ENCODE peak calls at places on chromosomes 4 and X, in eight cellular contexts. G is sigmoid colon, P is A673, J is prostate gland, B is suprapubic skin, K is gastrocnemius medialis, A is uterus, I is AG04450. Y is an unnamed sample. For H3K27me3, the result is how much of the 10 kb centered on the place peaks cover.

GRCh38 chr4:5776510-5776909 is 65.5 kb downstream of the EVC start:
- DNase-seq in I (no peak), B (no peak), P (no peak), J (no peak), K (no peak), G (no peak), A (no peak), Y (no peak)

GRCh38 chr4:168183717-168184571 is 91.6 kb downstream of the ANXA10 start:
- DNase-seq in P (peak), I (no peak), B (no peak), J (no peak), A (no peak), G (no peak), K (no peak), Y (no peak)

GRCh38 chrX:101347859-101348451 is 587 bp downstream of the TIMM8A start:
- DNase-seq in G (no peak), P (no peak), A (peak), I (no peak), B (no peak), J (peak), K (no peak), Y (peak)

GRCh38 chr4:52914051-52914605 is 52.0 kb downstream of the RASL11B start:
- DNase-seq in B (no peak), A (no peak), G (no peak), K (no peak), I (no peak), J (no peak), P (no peak), Y (no peak)

GRCh38 chr4:89939994-89940393 is 45.3 kb downstream of the MMRN1 start:
- DNase-seq in J (peak), B (no peak), I (no peak), K (no peak), G (no peak), P (no peak), A (no peak), Y (no peak)

GRCh38 chr4:100306018-100306417 is 115.8 kb upstream of the DDIT4L start:
- DNase-seq in K (no peak), J (no peak), A (no peak), G (no peak), B (no peak), I (no peak), P (peak), Y (peak)

GRCh38 chr4:90209922-90210321 is 82.7 kb downstream of the CCSER1 start:
- DNase-seq in P (no peak), A (no peak), G (no peak), I (no peak), K (no peak), B (no peak), J (no peak), Y (no peak)

GRCh38 chrX:150486011-150486410 is 82.4 kb upstream of the MTM1 start:
- DNase-seq in P (peak), K (peak), J (peak), B (no peak), G (peak), I (peak), A (no peak), Y (no peak)

GRCh38 chr4:16897991-16898827 is at the start of gene LDB2:
- DNase-seq in P (peak), J (no peak), B (peak), K (peak), A (peak), I (peak), G (peak), Y (no peak)

GRCh38 chr4:52107745-52108144 is 56.6 kb downstream of the SPATA18 start:
- DNase-seq in A (no peak), B (no peak), G (no peak), P (peak), K (no peak), I (no peak), J (no peak), Y (no peak)

GRCh38 chrX:13761606-13762005 is 27.1 kb downstream of the OFD1 start:
- DNase-seq in K (no peak), B (no peak), A (no peak), P (no peak), I (no peak), J (no peak), G (no peak), Y (no peak)

GRCh38 chrX:38278682-38279081 is 48.6 kb downstream of the RPGR start:
- DNase-seq in P (no peak), A (no peak), J (peak), I (no peak), B (no peak), K (no peak), G (no peak), Y (no peak)

GRCh38 chr4:102868782-102869568 is at the start of gene CISD2:
- DNase-seq in K (peak), G (peak), J (peak), B (peak), A (peak), I (peak), P (peak), Y (peak)

GRCh38 chr4:1337376-1337831 is 9.6 kb upstream of the UVSSA start:
- DNase-seq in J (no peak), G (no peak), B (no peak), P (no peak), K (no peak), A (no peak), I (no peak), Y (peak)

GRCh38 chr4:22417408-22417807 is 98.5 kb downstream of the ADGRA3 start:
- DNase-seq in B (no peak), P (no peak), I (no peak), K (no peak), G (no peak), A (no peak), J (no peak), Y (no peak)

GRCh38 chrX:68874076-68874475 is 45.3 kb downstream of the EFNB1 start:
- DNase-seq in A (no peak), G (no peak), J (no peak), I (no peak), P (no peak), B (no peak), K (no peak), Y (no peak)

GRCh38 chr4:142614621-142615323 is 231.3 kb downstream of the INPP4B start:
- DNase-seq in I (no peak), P (no peak), A (no peak), K (no peak), G (no peak), J (no peak), B (no peak), Y (peak)

GRCh38 chrX:40182615-40183014 is 84.9 kb upstream of the BCOR start:
- DNase-seq in A (no peak), P (no peak), G (no peak), B (no peak), I (no peak), J (no peak), K (no peak), Y (no peak)

GRCh38 chr4:98747659-98748091 is 89.3 kb upstream of the TSPAN5 start:
- DNase-seq in I (no peak), P (peak), K (no peak), J (peak), G (no peak), A (no peak), B (no peak), Y (no peak)

GRCh38 chr4:70515342-70516245 is 2.8 kb upstream of the AMTN start:
- DNase-seq in K (no peak), G (no peak), P (no peak), B (no peak), I (no peak), A (no peak), J (no peak), Y (peak)

GRCh38 chr4:86582453-86582852 is 11.7 kb upstream of the PTPN13 start:
- DNase-seq in P (peak), G (no peak), I (no peak), B (no peak), J (no peak), A (no peak), K (no peak), Y (no peak)

GRCh38 chrX:151975228-151975593 is 735 bp upstream of the GABRE start:
- DNase-seq in J (no peak), B (no peak), I (no peak), G (no peak), K (no peak), P (no peak), A (no peak), Y (no peak)

GRCh38 chr4:93813092-93813491 is 15.5 kb upstream of the ATOH1 start:
- DNase-seq in B (no peak), A (no peak), K (no peak), P (no peak), I (no peak), G (no peak), J (no peak), Y (no peak)

GRCh38 chr4:118059397-118059796 is 25.1 kb downstream of the NDST3 start:
- DNase-seq in K (no peak), P (no peak), B (no peak), A (no peak), I (no peak), J (no peak), G (no peak), Y (no peak)

GRCh38 chr4:67545996-67546356 is 673 bp upstream of the CENPC start:
- DNase-seq in B (no peak), P (no peak), G (no peak), K (no peak), I (no peak), A (no peak), J (no peak), Y (no peak)

GRCh38 chrX:12567857-12568256 is 223.4 kb upstream of the PRPS2 start:
- DNase-seq in G (no peak), K (no peak), P (peak), J (no peak), I (no peak), B (no peak), A (no peak), Y (no peak)

GRCh38 chrX:7444967-7445366 is 297.0 kb upstream of the PUDP start:
- DNase-seq in A (no peak), I (no peak), B (no peak), G (no peak), K (no peak), J (no peak), P (no peak), Y (peak)

GRCh38 chr4:94722748-94723147 is 35.0 kb upstream of the BMPR1B start:
- DNase-seq in J (no peak), I (no peak), A (no peak), G (no peak), K (no peak), B (no peak), P (no peak), Y (no peak)

GRCh38 chr4:154314248-154314647 is 177.4 kb downstream of the DCHS2 start:
- DNase-seq in A (no peak), I (no peak), J (no peak), K (no peak), B (no peak), G (no peak), P (peak), Y (no peak)

GRCh38 chrX:76922100-76922499 is 494.6 kb downstream of the MAGEE1 start:
- DNase-seq in J (no peak), I (no peak), P (no peak), G (no peak), K (no peak), B (no peak), A (no peak), Y (no peak)

GRCh38 chrX:116873678-116874077 is 410.9 kb upstream of the CT83 start:
- DNase-seq in I (no peak), B (no peak), K (no peak), G (no peak), J (no peak), A (no peak), P (no peak), Y (peak)

GRCh38 chrX:65644621-65645287 is 22.7 kb upstream of the MSN start:
- DNase-seq in I (peak), P (peak), J (peak), G (peak), B (peak), K (peak), A (peak), Y (peak)

GRCh38 chr4:171042989-171043524 is 770.1 kb upstream of the GALNTL6 start:
- DNase-seq in G (peak), P (no peak), J (no peak), A (no peak), I (no peak), B (no peak), K (no peak), Y (no peak)

GRCh38 chr4:83075696-83076095 is 38.8 kb downstream of the PLAC8 start:
- DNase-seq in I (peak), P (peak), A (no peak), G (no peak), B (no peak), J (no peak), K (no peak), Y (peak)

GRCh38 chrX:110734894-110735541 is 60.6 kb downstream of the CHRDL1 start:
- DNase-seq in A (no peak), J (no peak), I (no peak), B (no peak), G (no peak), K (no peak), P (no peak), Y (peak)

GRCh38 chr4:118918388-118918787 is 29.7 kb downstream of the SYNPO2 start:
- DNase-seq in K (no peak), G (no peak), P (peak), A (no peak), J (no peak), I (peak), B (no peak), Y (peak)

GRCh38 chr4:177109769-177110168 is 199.9 kb upstream of the NEIL3 start:
- DNase-seq in K (no peak), P (no peak), A (no peak), B (no peak), G (no peak), J (no peak), I (no peak), Y (no peak)

GRCh38 chr4:177105526-177105925 is 204.1 kb upstream of the NEIL3 start:
- DNase-seq in K (no peak), J (no peak), B (no peak), P (no peak), A (no peak), I (no peak), G (no peak), Y (no peak)

GRCh38 chr4:177107288-177107901 is 202.3 kb upstream of the NEIL3 start:
- DNase-seq in P (no peak), B (no peak), I (no peak), A (no peak), J (no peak), K (no peak), G (no peak), Y (peak)

DNA sequence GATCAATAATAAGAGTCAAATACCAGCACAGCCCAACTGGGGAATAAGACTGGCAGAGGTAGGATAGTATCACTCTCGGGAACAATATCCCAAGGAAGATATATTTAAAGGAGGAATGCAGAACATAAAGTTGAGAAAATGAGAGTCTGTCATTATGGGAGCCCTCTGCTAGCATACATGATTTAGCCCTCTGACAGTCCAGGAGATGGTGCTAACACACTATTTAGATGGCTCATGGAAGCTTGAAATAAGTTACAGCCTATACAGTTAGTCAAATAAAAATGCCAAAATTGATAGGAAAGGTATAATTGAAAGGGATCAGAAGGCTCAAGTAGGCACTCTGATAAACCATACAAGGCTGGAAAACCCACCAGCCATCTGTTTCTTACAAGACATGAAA is 201.0 kb upstream of the NEIL3 start:
- DNase-seq in G (no peak), I (peak), K (no peak), A (no peak), J (no peak), B (no peak), P (no peak), Y (no peak)
- TF ChIP-seq CTCF in G (no peak), I (peak), K (no peak), A (no peak), J (no peak), B (no peak), P (no peak), Y (peak)

DNA sequence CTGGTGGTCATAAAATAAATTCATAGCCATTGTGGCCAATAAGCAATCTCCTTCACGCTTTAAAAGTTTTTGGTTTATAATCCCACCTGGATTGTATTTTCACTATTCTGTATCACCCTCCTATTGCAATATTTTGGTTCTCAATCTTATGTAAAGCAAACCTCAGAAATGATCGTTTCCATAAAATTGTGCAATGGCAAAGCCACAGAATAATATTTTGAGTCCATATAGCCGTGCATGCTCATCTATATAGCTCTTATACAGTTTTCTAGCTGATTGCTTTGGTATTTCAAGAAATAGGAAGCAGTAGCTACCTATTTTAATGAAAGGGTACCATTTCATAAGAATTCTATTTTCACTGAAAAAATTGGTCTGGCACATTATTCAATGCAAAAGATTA is 10.0 kb upstream of the HAND2 start:
- DNase-seq in P (no peak), I (no peak), J (no peak), B (no peak), K (no peak), G (no peak), A (no peak), Y (no peak)
- H3K27me3 ChIP-seq in P (under half), I (half or more), J (under half), B (half or more), K (half or more), G (under half), A (under half), Y (half or more)

GRCh38 chr4:80268936-80269335 is 2.5 kb downstream of the FGF5 start:
- DNase-seq in I (no peak), P (no peak), J (no peak), G (no peak), B (no peak), A (no peak), K (no peak), Y (no peak)
- H3K27ac ChIP-seq in I (no peak), P (no peak), J (no peak), G (peak), B (no peak), A (no peak), K (no peak), Y (no peak)

DNA sequence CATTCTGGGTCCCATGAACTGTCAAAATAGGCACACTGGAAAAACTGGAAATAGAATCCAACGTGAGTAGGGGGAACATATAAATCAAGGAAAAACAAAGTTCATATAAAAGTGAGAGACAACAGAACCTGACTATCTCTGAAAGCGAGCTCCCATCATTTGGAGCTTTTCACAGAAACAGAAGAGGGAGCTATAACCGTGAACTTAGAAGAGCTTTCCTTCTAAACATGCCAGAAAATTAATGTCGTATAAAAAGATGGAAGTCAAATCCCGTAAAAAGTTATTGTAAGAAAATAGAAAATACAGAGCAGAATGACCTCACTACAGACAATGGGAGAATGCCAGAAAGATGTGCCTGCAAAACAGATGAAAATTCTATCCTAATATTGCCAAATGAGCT is 23.9 kb upstream of the HSD17B10 start:
- DNase-seq in P (peak), K (no peak), B (no peak), J (no peak), A (no peak), I (no peak), G (no peak), Y (no peak)
- TF ChIP-seq CTCF in P (peak), K (no peak), B (no peak), J (no peak), A (no peak), I (peak), G (no peak), Y (peak)

GRCh38 chr4:13535708-13536361 is 8.5 kb downstream of the NKX3-2 start:
- DNase-seq in P (no peak), J (no peak), G (peak), A (no peak), B (no peak), I (no peak), K (no peak), Y (no peak)
- H3K27me3 ChIP-seq in P (under half), J (half or more), G (under half), A (under half), B (half or more), I (half or more), K (half or more), Y (half or more)

DNA sequence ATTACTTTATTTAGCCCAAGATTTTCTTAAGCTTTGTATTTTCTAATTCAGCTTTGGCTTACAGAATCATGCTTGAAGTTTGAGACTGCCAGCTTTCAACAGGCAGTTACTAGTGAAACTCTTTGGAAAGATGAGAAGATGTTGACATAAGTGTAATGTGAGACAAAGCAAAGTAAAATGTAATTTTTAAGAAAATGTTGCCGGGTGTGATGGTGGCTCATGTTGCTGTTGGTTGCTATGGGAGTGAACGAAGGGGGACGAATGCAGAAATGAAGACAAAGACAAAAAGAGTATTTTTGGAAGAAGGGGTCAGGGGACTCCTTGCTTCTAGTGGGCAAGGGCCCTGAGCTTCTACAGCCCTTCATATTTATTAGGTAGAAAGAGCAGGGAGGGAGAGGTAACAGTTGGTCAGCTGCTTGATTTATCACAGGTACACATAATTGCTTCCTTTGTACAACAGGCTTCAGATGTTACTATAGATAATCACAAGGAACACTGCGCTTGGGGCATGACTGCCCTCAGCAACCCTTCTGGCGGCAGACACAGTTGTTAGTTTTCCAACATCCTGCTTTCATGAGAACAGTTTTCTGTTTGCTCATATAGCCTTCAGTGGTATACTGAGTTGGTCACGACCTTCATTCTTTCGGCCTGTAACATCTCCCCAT is 11.9 kb upstream of the UGDH start:
- DNase-seq in G (no peak), A (no peak), K (no peak), J (peak), B (no peak), P (no peak), I (no peak), Y (no peak)
- H3K27ac ChIP-seq in G (no peak), A (no peak), K (no peak), J (peak), B (no peak), P (no peak), I (no peak), Y (no peak)